ENCODE peak calls at places on chromosomes 2 and 18, in four cellular contexts. P is DND-41, S is fibroblast of lung, R is hepatocyte. Z is an unnamed sample.

GRCh38 chr18:57135705-57136104 is 11.2 kb upstream of the BOD1L2 start:
- DNase-seq in P (no peak), S (no peak), R (no peak), Z (peak; percentile 9)

GRCh38 chr2:70927138-70927537 is 8.6 kb upstream of the ATP6V1B1 start:
- DNase-seq in P (no peak), S (no peak), R (peak; percentile 3), Z (no peak)

GRCh38 chr18:79584491-79585394 is 94.9 kb upstream of the CTDP1 start:
- DNase-seq in P (no peak), S (no peak), R (no peak), Z (no peak)

GRCh38 chr18:46220116-46220515 is 115.9 kb downstream of the HAUS1 start:
- DNase-seq in P (no peak), S (peak; percentile 89), R (no peak), Z (no peak)

GRCh38 chr2:217954971-217955740 is 47.6 kb downstream of the TNS1 start:
- DNase-seq in P (no peak), S (no peak), R (no peak), Z (no peak)

GRCh38 chr2:123073371-123073770 is 951.7 kb upstream of the CNTNAP5 start:
- DNase-seq in P (no peak), S (no peak), R (no peak), Z (no peak)

GRCh38 chr2:176554107-176555048 is 285.1 kb downstream of the MTX2 start:
- DNase-seq in P (peak; percentile 44), S (peak; percentile 57), R (peak; percentile 80), Z (peak; percentile 69)

GRCh38 chr2:128636802-128637147 is 318.1 kb upstream of the HS6ST1 start:
- DNase-seq in P (no peak), S (no peak), R (no peak), Z (no peak)

GRCh38 chr2:85704800-85705679 is 10.9 kb downstream of the GNLY start:
- DNase-seq in P (no peak), S (peak; percentile 56), R (no peak), Z (no peak)

GRCh38 chr2:143489135-143489534 is 359.9 kb downstream of the ARHGAP15 start:
- DNase-seq in P (no peak), S (peak; percentile 95), R (no peak), Z (no peak)

GRCh38 chr2:98460573-98461560 is 16.2 kb downstream of the INPP4A start:
- DNase-seq in P (peak; percentile 13), S (no peak), R (no peak), Z (no peak)

GRCh38 chr2:195672674-195673073 is 15.6 kb downstream of the SLC39A10 start:
- DNase-seq in P (no peak), S (no peak), R (no peak), Z (no peak)

GRCh38 chr2:201618744-201619654 is 24.3 kb downstream of the TMEM237 start:
- DNase-seq in P (no peak), S (peak; percentile 56), R (no peak), Z (peak; percentile 25)

GRCh38 chr2:54497738-54498680 is 41.9 kb downstream of the SPTBN1 start:
- DNase-seq in P (no peak), S (no peak), R (peak; percentile 48), Z (peak; percentile 21)

GRCh38 chr2:235171511-235172130 is 219.8 kb downstream of the SH3BP4 start:
- DNase-seq in P (no peak), S (peak; percentile 76), R (peak; percentile 31), Z (peak; percentile 5)

GRCh38 chr2:15223887-15224286 is 337.2 kb downstream of the NBAS start:
- DNase-seq in P (no peak), S (peak; percentile 79), R (no peak), Z (no peak)

GRCh38 chr2:241150660-241151530 is 628 bp downstream of the PPP1R7 start:
- DNase-seq in P (no peak), S (peak; percentile 20), R (no peak), Z (no peak)

GRCh38 chr2:133193544-133193943 is 374.7 kb downstream of the NCKAP5 start:
- DNase-seq in P (no peak), S (no peak), R (no peak), Z (no peak)

GRCh38 chr2:23556929-23557328 is 171.9 kb downstream of the KLHL29 start:
- DNase-seq in P (no peak), S (no peak), R (no peak), Z (no peak)

GRCh38 chr18:44945847-44946490 is 265.3 kb downstream of the SETBP1 start:
- DNase-seq in P (no peak), S (no peak), R (no peak), Z (no peak)

GRCh38 chr2:230748087-230748486 is 35.4 kb downstream of the CAB39 start:
- DNase-seq in P (no peak), S (peak; percentile 80), R (no peak), Z (peak; percentile 30)

GRCh38 chr2:43010428-43011141 is 215.8 kb downstream of the ZFP36L2 start:
- DNase-seq in P (peak; percentile 46), S (peak; percentile 35), R (no peak), Z (no peak)

GRCh38 chr2:240993446-240994160 is 4.8 kb upstream of the SNED1 start:
- DNase-seq in P (no peak), S (no peak), R (no peak), Z (no peak)

GRCh38 chr2:10269711-10270610 is 32.7 kb upstream of the HPCAL1 start:
- DNase-seq in P (no peak), S (no peak), R (peak; percentile 61), Z (no peak)
- H3K4me2 ChIP-seq in P (no peak overlapping the region), S (no peak overlapping the region), R (no peak overlapping the region), Z (no peak overlapping the region)

GRCh38 chr2:69554981-69555380 is 88.6 kb downstream of the AAK1 start:
- DNase-seq in P (no peak), S (no peak), R (no peak), Z (no peak)
- H3K4me2 ChIP-seq in P (no peak overlapping the region), S (no peak overlapping the region), R (no peak overlapping the region), Z (no peak overlapping the region)

GRCh38 chr18:59142274-59142673 is 2.6 kb downstream of the SEC11C start:
- DNase-seq in P (no peak), S (no peak), R (no peak), Z (no peak)

GRCh38 chr18:59145055-59145454 is 5.4 kb downstream of the SEC11C start:
- DNase-seq in P (no peak), S (no peak), R (no peak), Z (no peak)

GRCh38 chr18:59141294-59142068 is 1.8 kb downstream of the SEC11C start:
- DNase-seq in P (no peak), S (no peak), R (peak; percentile 15), Z (no peak)

GRCh38 chr18:59143441-59143840 is 3.8 kb downstream of the SEC11C start:
- DNase-seq in P (no peak), S (peak; percentile 10), R (no peak), Z (no peak)

GRCh38 chr18:59144483-59144882 is 4.8 kb downstream of the SEC11C start:
- DNase-seq in P (no peak), S (no peak), R (no peak), Z (no peak)
- H3K4me2 ChIP-seq in P (no peak overlapping the region), S (no peak overlapping the region), R (no peak overlapping the region), Z (no peak overlapping the region)

GRCh38 chr2:84435331-84436081 is 23.6 kb downstream of the SUCLG1 start:
- DNase-seq in P (no peak), S (peak; percentile 86), R (peak; percentile 37), Z (no peak)
- H3K4me2 ChIP-seq in P (no peak overlapping the region), S (peak overlapping the region; percentile 52), R (peak overlapping the region; percentile 28), Z (no peak overlapping the region)

GRCh38 chr18:25053484-25053883 is 298.5 kb downstream of the ZNF521 start:
- DNase-seq in P (no peak), S (no peak), R (no peak), Z (no peak)
- H3K4me2 ChIP-seq in P (no peak overlapping the region), S (no peak overlapping the region), R (no peak overlapping the region), Z (no peak overlapping the region)

GRCh38 chr2:106032676-106033075 is 161.4 kb downstream of the UXS1 start:
- DNase-seq in P (no peak), S (no peak), R (no peak), Z (no peak)
- H3K4me2 ChIP-seq in P (no peak overlapping the region), S (no peak overlapping the region), R (no peak overlapping the region), Z (no peak overlapping the region)

GRCh38 chr2:169071455-169071854 is 2.1 kb downstream of the DHRS9 start:
- DNase-seq in P (no peak), S (no peak), R (no peak), Z (no peak)
- H3K4me2 ChIP-seq in P (no peak overlapping the region), S (no peak overlapping the region), R (no peak overlapping the region), Z (no peak overlapping the region)

Z was measured in K562.